ENCODE peak calls at places on chromosome 14, in eight cellular contexts. One of them, this sample, is unnamed.

GRCh38 chr14:90642239-90642717 is 174.0 kb downstream of the TTC7B start:
- DNase-seq in T-cell: no peak
- DNase-seq in stimulated activated CD4-positive, alpha-beta T cell treated with anti-CD3 and anti-CD28 coated beads, Interleukin-1b, Interleukin-23, amount 100 ng/mL, for 1 hour: no peak
- DNase-seq in activated CD8-positive, alpha-beta memory T cell treated with anti-CD3 and anti-CD28 coated beads, Interleukin-2, amount 50 U/mL, for 4 hours: no peak
- DNase-seq in A673: peak
- DNase-seq in NCI-H187: no peak
- DNase-seq in pancreas: no peak
- DNase-seq in AG09309: no peak
- DNase-seq in this sample: no peak

GRCh38 chr14:105193916-105194782 is 13.0 kb upstream of the NUDT14 start:
- DNase-seq in T-cell: peak
- DNase-seq in stimulated activated CD4-positive, alpha-beta T cell treated with anti-CD3 and anti-CD28 coated beads, Interleukin-1b, Interleukin-23, amount 100 ng/mL, for 1 hour: no peak
- DNase-seq in activated CD8-positive, alpha-beta memory T cell treated with anti-CD3 and anti-CD28 coated beads, Interleukin-2, amount 50 U/mL, for 4 hours: no peak
- DNase-seq in A673: peak
- DNase-seq in NCI-H187: no peak
- DNase-seq in pancreas: no peak
- DNase-seq in AG09309: no peak
- DNase-seq in this sample: no peak

GRCh38 chr14:105943973-105944602 is 417.7 kb downstream of the TMEM121 start:
- DNase-seq in T-cell: no peak
- DNase-seq in stimulated activated CD4-positive, alpha-beta T cell treated with anti-CD3 and anti-CD28 coated beads, Interleukin-1b, Interleukin-23, amount 100 ng/mL, for 1 hour: no peak
- DNase-seq in activated CD8-positive, alpha-beta memory T cell treated with anti-CD3 and anti-CD28 coated beads, Interleukin-2, amount 50 U/mL, for 4 hours: no peak
- DNase-seq in A673: no peak
- DNase-seq in NCI-H187: no peak
- DNase-seq in pancreas: no peak
- DNase-seq in AG09309: no peak
- DNase-seq in this sample: no peak

GRCh38 chr14:36973806-36974442 is 198.5 kb downstream of the SLC25A21 start:
- DNase-seq in T-cell: no peak
- DNase-seq in stimulated activated CD4-positive, alpha-beta T cell treated with anti-CD3 and anti-CD28 coated beads, Interleukin-1b, Interleukin-23, amount 100 ng/mL, for 1 hour: no peak
- DNase-seq in activated CD8-positive, alpha-beta memory T cell treated with anti-CD3 and anti-CD28 coated beads, Interleukin-2, amount 50 U/mL, for 4 hours: no peak
- DNase-seq in A673: no peak
- DNase-seq in NCI-H187: no peak
- DNase-seq in pancreas: no peak
- DNase-seq in AG09309: peak
- DNase-seq in this sample: peak

GRCh38 chr14:49641697-49642129 is 6.7 kb upstream of the DNAAF2 start:
- DNase-seq in T-cell: no peak
- DNase-seq in stimulated activated CD4-positive, alpha-beta T cell treated with anti-CD3 and anti-CD28 coated beads, Interleukin-1b, Interleukin-23, amount 100 ng/mL, for 1 hour: no peak
- DNase-seq in activated CD8-positive, alpha-beta memory T cell treated with anti-CD3 and anti-CD28 coated beads, Interleukin-2, amount 50 U/mL, for 4 hours: no peak
- DNase-seq in A673: no peak
- DNase-seq in NCI-H187: no peak
- DNase-seq in pancreas: no peak
- DNase-seq in AG09309: no peak
- DNase-seq in this sample: no peak

GRCh38 chr14:49893309-49894213 is 679 bp downstream of the ARF6 start:
- DNase-seq in T-cell: peak
- DNase-seq in stimulated activated CD4-positive, alpha-beta T cell treated with anti-CD3 and anti-CD28 coated beads, Interleukin-1b, Interleukin-23, amount 100 ng/mL, for 1 hour: peak
- DNase-seq in activated CD8-positive, alpha-beta memory T cell treated with anti-CD3 and anti-CD28 coated beads, Interleukin-2, amount 50 U/mL, for 4 hours: peak
- DNase-seq in A673: no peak
- DNase-seq in NCI-H187: peak
- DNase-seq in pancreas: peak
- DNase-seq in AG09309: no peak
- DNase-seq in this sample: no peak

GRCh38 chr14:98144964-98145363 is 1127.0 kb downstream of the BCL11B start:
- DNase-seq in T-cell: no peak
- DNase-seq in stimulated activated CD4-positive, alpha-beta T cell treated with anti-CD3 and anti-CD28 coated beads, Interleukin-1b, Interleukin-23, amount 100 ng/mL, for 1 hour: no peak
- DNase-seq in activated CD8-positive, alpha-beta memory T cell treated with anti-CD3 and anti-CD28 coated beads, Interleukin-2, amount 50 U/mL, for 4 hours: no peak
- DNase-seq in A673: no peak
- DNase-seq in NCI-H187: no peak
- DNase-seq in pancreas: no peak
- DNase-seq in AG09309: no peak
- DNase-seq in this sample: no peak

GRCh38 chr14:101878222-101879211 is 85.9 kb upstream of the DYNC1H1 start:
- DNase-seq in T-cell: no peak
- DNase-seq in stimulated activated CD4-positive, alpha-beta T cell treated with anti-CD3 and anti-CD28 coated beads, Interleukin-1b, Interleukin-23, amount 100 ng/mL, for 1 hour: no peak
- DNase-seq in activated CD8-positive, alpha-beta memory T cell treated with anti-CD3 and anti-CD28 coated beads, Interleukin-2, amount 50 U/mL, for 4 hours: peak
- DNase-seq in A673: no peak
- DNase-seq in NCI-H187: no peak
- DNase-seq in pancreas: no peak
- DNase-seq in AG09309: no peak
- DNase-seq in this sample: no peak

GRCh38 chr14:89911018-89911919 is 43.3 kb downstream of the EFCAB11 start:
- DNase-seq in T-cell: no peak
- DNase-seq in stimulated activated CD4-positive, alpha-beta T cell treated with anti-CD3 and anti-CD28 coated beads, Interleukin-1b, Interleukin-23, amount 100 ng/mL, for 1 hour: no peak
- DNase-seq in activated CD8-positive, alpha-beta memory T cell treated with anti-CD3 and anti-CD28 coated beads, Interleukin-2, amount 50 U/mL, for 4 hours: no peak
- DNase-seq in A673: no peak
- DNase-seq in NCI-H187: no peak
- DNase-seq in pancreas: no peak
- DNase-seq in AG09309: peak
- DNase-seq in this sample: peak

GRCh38 chr14:61973981-61974380 is 211.8 kb downstream of the SNAPC1 start:
- DNase-seq in T-cell: no peak
- DNase-seq in stimulated activated CD4-positive, alpha-beta T cell treated with anti-CD3 and anti-CD28 coated beads, Interleukin-1b, Interleukin-23, amount 100 ng/mL, for 1 hour: no peak
- DNase-seq in activated CD8-positive, alpha-beta memory T cell treated with anti-CD3 and anti-CD28 coated beads, Interleukin-2, amount 50 U/mL, for 4 hours: no peak
- DNase-seq in A673: no peak
- DNase-seq in NCI-H187: no peak
- DNase-seq in pancreas: peak
- DNase-seq in AG09309: peak
- DNase-seq in this sample: no peak

GRCh38 chr14:81366259-81366658 is 33.9 kb downstream of the STON2 start:
- DNase-seq in T-cell: no peak
- DNase-seq in stimulated activated CD4-positive, alpha-beta T cell treated with anti-CD3 and anti-CD28 coated beads, Interleukin-1b, Interleukin-23, amount 100 ng/mL, for 1 hour: no peak
- DNase-seq in activated CD8-positive, alpha-beta memory T cell treated with anti-CD3 and anti-CD28 coated beads, Interleukin-2, amount 50 U/mL, for 4 hours: no peak
- DNase-seq in A673: no peak
- DNase-seq in NCI-H187: no peak
- DNase-seq in pancreas: no peak
- DNase-seq in AG09309: no peak
- DNase-seq in this sample: no peak

GRCh38 chr14:50116986-50117385 is 614 bp upstream of the VCPKMT start:
- DNase-seq in T-cell: no peak
- DNase-seq in stimulated activated CD4-positive, alpha-beta T cell treated with anti-CD3 and anti-CD28 coated beads, Interleukin-1b, Interleukin-23, amount 100 ng/mL, for 1 hour: no peak
- DNase-seq in activated CD8-positive, alpha-beta memory T cell treated with anti-CD3 and anti-CD28 coated beads, Interleukin-2, amount 50 U/mL, for 4 hours: no peak
- DNase-seq in A673: no peak
- DNase-seq in NCI-H187: no peak
- DNase-seq in pancreas: no peak
- DNase-seq in AG09309: no peak
- DNase-seq in this sample: no peak

This sample was measured in fibroblast of the conjunctiva.